ENCODE peak calls at places on chromosome 11, in nine cellular contexts. Y is stimulated activated CD4-positive, alpha-beta T cell treated with anti-CD3 and anti-CD28 coated beads, Interleukin-2, amount 100 ng/mL, for 24 hours; K is HFF-Myc; A is left cardiac atrium; C is cardiac fibroblast; B is AG10803; M is activated effector memory CD4-positive, alpha-beta T cell treated with anti-CD3 and anti-CD28 coated beads, Interleukin-2, amount 50 U/mL, for 16 hours; F is activated CD4-positive, alpha-beta T cell treated with anti-CD3 and anti-CD28 coated beads for 48 hours; R is GM20000. S is an unnamed sample.

GRCh38 chr11:112085822-112086421 is 634 bp downstream of the TIMM8B start:
- DNase-seq in Y (peak; percentile 48), K (no peak), A (no peak), C (peak; percentile 46), B (peak; percentile 18), M (peak; percentile 76), F (peak; percentile 69), R (peak; percentile 44), S (no peak)

GRCh38 chr11:75330279-75330678 is 21.2 kb downstream of the ARRB1 start:
- DNase-seq in Y (no peak), K (no peak), A (no peak), C (no peak), B (no peak), M (no peak), F (no peak), R (no peak), S (no peak)

GRCh38 chr11:91959411-91959810 is 265.2 kb upstream of the FAT3 start:
- DNase-seq in Y (no peak), K (no peak), A (no peak), C (no peak), B (no peak), M (no peak), F (no peak), R (no peak), S (no peak)

GRCh38 chr11:104073950-104074349 is 37.5 kb downstream of the DDI1 start:
- DNase-seq in Y (no peak), K (no peak), A (no peak), C (peak; percentile 5), B (peak; percentile 15), M (no peak), F (no peak), R (peak; percentile 3), S (no peak)

GRCh38 chr11:20990447-20990846 is 321.1 kb downstream of the NELL1 start:
- DNase-seq in Y (no peak), K (no peak), A (no peak), C (no peak), B (no peak), M (no peak), F (no peak), R (no peak), S (no peak)

GRCh38 chr11:82902086-82902485 is 550 bp downstream of the DDIAS start:
- DNase-seq in Y (peak; percentile 9), K (no peak), A (no peak), C (no peak), B (no peak), M (no peak), F (no peak), R (no peak), S (no peak)

GRCh38 chr11:101912823-101913284 is 2.0 kb upstream of the CEP126 start:
- DNase-seq in Y (no peak), K (no peak), A (no peak), C (peak; percentile 90), B (no peak), M (no peak), F (no peak), R (no peak), S (no peak)

GRCh38 chr11:26493616-26494015 is 78.4 kb downstream of the MUC15 start:
- DNase-seq in Y (no peak), K (no peak), A (no peak), C (no peak), B (no peak), M (no peak), F (no peak), R (no peak), S (no peak)

GRCh38 chr11:100640646-100641045 is 46.4 kb upstream of the ARHGAP42 start:
- DNase-seq in Y (no peak), K (no peak), A (no peak), C (no peak), B (no peak), M (no peak), F (no peak), R (no peak), S (no peak)

GRCh38 chr11:122150484-122151124 is 34.6 kb upstream of the BLID start:
- DNase-seq in Y (no peak), K (no peak), A (no peak), C (no peak), B (no peak), M (no peak), F (no peak), R (no peak), S (no peak)

GRCh38 chr11:64331569-64332371 is 8.2 kb upstream of the CCDC88B start:
- DNase-seq in Y (peak; percentile 82), K (peak; percentile 60), A (peak; percentile 88), C (peak; percentile 95), B (peak; percentile 90), M (peak; percentile 88), F (peak; percentile 89), R (peak; percentile 75), S (no peak)

GRCh38 chr11:69442807-69443137 is 38.7 kb upstream of the LINC01488 start:
- DNase-seq in Y (no peak), K (peak; percentile 51), A (peak; percentile 42), C (peak; percentile 80), B (peak; percentile 88), M (no peak), F (no peak), R (no peak), S (no peak)

GRCh38 chr11:3202305-3202704 is 16.3 kb downstream of the MRGPRG start:
- DNase-seq in Y (no peak), K (no peak), A (no peak), C (no peak), B (no peak), M (no peak), F (no peak), R (no peak), S (no peak)

GRCh38 chr11:72244317-72245231 is 598 bp upstream of the PHOX2A start:
- DNase-seq in Y (no peak), K (no peak), A (no peak), C (no peak), B (no peak), M (no peak), F (no peak), R (peak; percentile 37), S (no peak)

GRCh38 chr11:66279092-66279797 is 1.3 kb downstream of the CNIH2 start:
- DNase-seq in Y (no peak), K (no peak), A (no peak), C (no peak), B (no peak), M (no peak), F (no peak), R (no peak), S (no peak)

GRCh38 chr11:4697583-4697982 is at the start of gene OR51E2:
- DNase-seq in Y (no peak), K (no peak), A (no peak), C (peak; percentile 70), B (peak; percentile 1), M (no peak), F (no peak), R (no peak), S (no peak)

GRCh38 chr11:125393331-125393730 is 102.7 kb downstream of the FEZ1 start:
- DNase-seq in Y (no peak), K (no peak), A (no peak), C (no peak), B (no peak), M (no peak), F (no peak), R (no peak), S (no peak)

GRCh38 chr11:93199616-93200015 is 1.8 kb upstream of the SLC36A4 start:
- DNase-seq in Y (no peak), K (no peak), A (no peak), C (no peak), B (no peak), M (no peak), F (no peak), R (no peak), S (no peak)

GRCh38 chr11:86202013-86202336 is 42.6 kb upstream of the EED start:
- DNase-seq in Y (no peak), K (no peak), A (no peak), C (no peak), B (no peak), M (no peak), F (no peak), R (no peak), S (no peak)

GRCh38 chr11:68938088-68938487 is 34.4 kb downstream of the IGHMBP2 start:
- DNase-seq in Y (no peak), K (no peak), A (no peak), C (no peak), B (no peak), M (no peak), F (no peak), R (no peak), S (no peak)

GRCh38 chr11:5004429-5005274 is 10.0 kb downstream of the OR51L1 start:
- DNase-seq in Y (peak; percentile 45), K (peak; percentile 9), A (peak; percentile 60), C (peak; percentile 78), B (peak; percentile 59), M (no peak), F (peak; percentile 54), R (peak; percentile 18), S (peak; percentile 12)

GRCh38 chr11:35387341-35387982 is 31.9 kb downstream of the SLC1A2 start:
- DNase-seq in Y (no peak), K (no peak), A (no peak), C (peak; percentile 22), B (no peak), M (no peak), F (no peak), R (no peak), S (no peak)

GRCh38 chr11:119892311-119892808 is 163.4 kb upstream of the NECTIN1 start:
- DNase-seq in Y (no peak), K (no peak), A (peak; percentile 31), C (no peak), B (no peak), M (no peak), F (no peak), R (no peak), S (no peak)

GRCh38 chr11:113778111-113778910 is 1.3 kb upstream of the CLDN25 start:
- DNase-seq in Y (no peak), K (no peak), A (no peak), C (peak; percentile 58), B (peak; percentile 34), M (no peak), F (no peak), R (no peak), S (no peak)

S was measured in smooth muscle cell of the brain vasculature.